ENCODE peak calls at places on chromosomes 4 and X, in nine cellular contexts. One of them, this sample, is unnamed.

GRCh38 chr4:138445098-138445497 is 202.9 kb upstream of the SLC7A11 start:
- DNase-seq in tibial artery: no peak
- DNase-seq in foreskin fibroblast: peak
- DNase-seq in AG04450: no peak
- DNase-seq in colonic mucosa: no peak
- DNase-seq in AG09309: peak
- DNase-seq in mammary epithelial cell: no peak
- DNase-seq in CD8-positive, alpha-beta T cell: no peak
- DNase-seq in type B pancreatic cell: no peak
- DNase-seq in this sample: no peak

GRCh38 chr4:16783119-16783518 is 115.3 kb downstream of the LDB2 start:
- DNase-seq in tibial artery: no peak
- DNase-seq in foreskin fibroblast: no peak
- DNase-seq in AG04450: no peak
- DNase-seq in colonic mucosa: no peak
- DNase-seq in AG09309: no peak
- DNase-seq in mammary epithelial cell: no peak
- DNase-seq in CD8-positive, alpha-beta T cell: no peak
- DNase-seq in type B pancreatic cell: no peak
- DNase-seq in this sample: no peak

GRCh38 chr4:54554339-54554990 is 103.3 kb upstream of the KIT start:
- DNase-seq in tibial artery: no peak
- DNase-seq in foreskin fibroblast: no peak
- DNase-seq in AG04450: no peak
- DNase-seq in colonic mucosa: no peak
- DNase-seq in AG09309: no peak
- DNase-seq in mammary epithelial cell: no peak
- DNase-seq in CD8-positive, alpha-beta T cell: no peak
- DNase-seq in type B pancreatic cell: no peak
- DNase-seq in this sample: no peak

GRCh38 chr4:182286035-182286434 is 42.8 kb downstream of the TENM3 start:
- DNase-seq in tibial artery: no peak
- DNase-seq in foreskin fibroblast: no peak
- DNase-seq in AG04450: no peak
- DNase-seq in colonic mucosa: no peak
- DNase-seq in AG09309: peak
- DNase-seq in mammary epithelial cell: peak
- DNase-seq in CD8-positive, alpha-beta T cell: no peak
- DNase-seq in type B pancreatic cell: no peak
- DNase-seq in this sample: no peak

GRCh38 chr4:72767903-72768817 is 199.1 kb upstream of the ADAMTS3 start:
- DNase-seq in tibial artery: no peak
- DNase-seq in foreskin fibroblast: peak
- DNase-seq in AG04450: peak
- DNase-seq in colonic mucosa: no peak
- DNase-seq in AG09309: peak
- DNase-seq in mammary epithelial cell: peak
- DNase-seq in CD8-positive, alpha-beta T cell: no peak
- DNase-seq in type B pancreatic cell: no peak
- DNase-seq in this sample: peak

GRCh38 chr4:55549888-55550287 is 3.2 kb upstream of the CLOCK start:
- DNase-seq in tibial artery: no peak
- DNase-seq in foreskin fibroblast: peak
- DNase-seq in AG04450: peak
- DNase-seq in colonic mucosa: no peak
- DNase-seq in AG09309: peak
- DNase-seq in mammary epithelial cell: peak
- DNase-seq in CD8-positive, alpha-beta T cell: no peak
- DNase-seq in type B pancreatic cell: no peak
- DNase-seq in this sample: no peak

GRCh38 chrX:140664939-140665338 is 44.6 kb upstream of the LINC00632 start:
- DNase-seq in tibial artery: no peak
- DNase-seq in foreskin fibroblast: no peak
- DNase-seq in AG04450: no peak
- DNase-seq in colonic mucosa: no peak
- DNase-seq in AG09309: no peak
- DNase-seq in mammary epithelial cell: peak
- DNase-seq in CD8-positive, alpha-beta T cell: no peak
- DNase-seq in type B pancreatic cell: no peak
- DNase-seq in this sample: no peak

GRCh38 chr4:109298279-109299010 is 4.0 kb downstream of the COL25A1 start:
- DNase-seq in tibial artery: no peak
- DNase-seq in foreskin fibroblast: no peak
- DNase-seq in AG04450: no peak
- DNase-seq in colonic mucosa: no peak
- DNase-seq in AG09309: no peak
- DNase-seq in mammary epithelial cell: no peak
- DNase-seq in CD8-positive, alpha-beta T cell: no peak
- DNase-seq in type B pancreatic cell: no peak
- DNase-seq in this sample: no peak

GRCh38 chrX:140766024-140766611 is 56.6 kb downstream of the LINC00632 start:
- DNase-seq in tibial artery: peak
- DNase-seq in foreskin fibroblast: no peak
- DNase-seq in AG04450: peak
- DNase-seq in colonic mucosa: peak
- DNase-seq in AG09309: no peak
- DNase-seq in mammary epithelial cell: peak
- DNase-seq in CD8-positive, alpha-beta T cell: peak
- DNase-seq in type B pancreatic cell: no peak
- DNase-seq in this sample: peak

GRCh38 chr4:28490669-28491068 is 1630.0 kb downstream of the STIM2 start:
- DNase-seq in tibial artery: no peak
- DNase-seq in foreskin fibroblast: no peak
- DNase-seq in AG04450: no peak
- DNase-seq in colonic mucosa: no peak
- DNase-seq in AG09309: no peak
- DNase-seq in mammary epithelial cell: peak
- DNase-seq in CD8-positive, alpha-beta T cell: no peak
- DNase-seq in type B pancreatic cell: no peak
- DNase-seq in this sample: no peak

GRCh38 chr4:110614981-110615365 is 7.9 kb downstream of the PITX2 start:
- DNase-seq in tibial artery: no peak
- DNase-seq in foreskin fibroblast: no peak
- DNase-seq in AG04450: no peak
- DNase-seq in colonic mucosa: no peak
- DNase-seq in AG09309: no peak
- DNase-seq in mammary epithelial cell: no peak
- DNase-seq in CD8-positive, alpha-beta T cell: no peak
- DNase-seq in type B pancreatic cell: no peak
- DNase-seq in this sample: no peak

GRCh38 chr4:119493419-119493818 is 135.2 kb downstream of the PDE5A start:
- DNase-seq in tibial artery: no peak
- DNase-seq in foreskin fibroblast: no peak
- DNase-seq in AG04450: no peak
- DNase-seq in colonic mucosa: no peak
- DNase-seq in AG09309: no peak
- DNase-seq in mammary epithelial cell: peak
- DNase-seq in CD8-positive, alpha-beta T cell: no peak
- DNase-seq in type B pancreatic cell: no peak
- DNase-seq in this sample: no peak

GRCh38 chr4:118981839-118982381 is 93.3 kb downstream of the SYNPO2 start:
- DNase-seq in tibial artery: peak
- DNase-seq in foreskin fibroblast: peak
- DNase-seq in AG04450: peak
- DNase-seq in colonic mucosa: peak
- DNase-seq in AG09309: peak
- DNase-seq in mammary epithelial cell: peak
- DNase-seq in CD8-positive, alpha-beta T cell: peak
- DNase-seq in type B pancreatic cell: no peak
- DNase-seq in this sample: peak

GRCh38 chr4:41358626-41359025 is 101.9 kb downstream of the UCHL1 start:
- DNase-seq in tibial artery: no peak
- DNase-seq in foreskin fibroblast: peak
- DNase-seq in AG04450: no peak
- DNase-seq in colonic mucosa: no peak
- DNase-seq in AG09309: no peak
- DNase-seq in mammary epithelial cell: no peak
- DNase-seq in CD8-positive, alpha-beta T cell: no peak
- DNase-seq in type B pancreatic cell: no peak
- DNase-seq in this sample: no peak

GRCh38 chrX:52923781-52924241 is 26.7 kb downstream of the FAM156B start:
- DNase-seq in tibial artery: no peak
- DNase-seq in foreskin fibroblast: no peak
- DNase-seq in AG04450: no peak
- DNase-seq in colonic mucosa: peak
- DNase-seq in AG09309: no peak
- DNase-seq in mammary epithelial cell: peak
- DNase-seq in CD8-positive, alpha-beta T cell: no peak
- DNase-seq in type B pancreatic cell: no peak
- DNase-seq in this sample: no peak

GRCh38 chr4:64756016-64756415 is 346.8 kb upstream of the TECRL start:
- DNase-seq in tibial artery: no peak
- DNase-seq in foreskin fibroblast: no peak
- DNase-seq in AG04450: no peak
- DNase-seq in colonic mucosa: no peak
- DNase-seq in AG09309: no peak
- DNase-seq in mammary epithelial cell: peak
- DNase-seq in CD8-positive, alpha-beta T cell: no peak
- DNase-seq in type B pancreatic cell: no peak
- DNase-seq in this sample: no peak

GRCh38 chrX:12702509-12703091 is 88.6 kb upstream of the PRPS2 start:
- DNase-seq in tibial artery: no peak
- DNase-seq in foreskin fibroblast: no peak
- DNase-seq in AG04450: no peak
- DNase-seq in colonic mucosa: no peak
- DNase-seq in AG09309: no peak
- DNase-seq in mammary epithelial cell: peak
- DNase-seq in CD8-positive, alpha-beta T cell: no peak
- DNase-seq in type B pancreatic cell: no peak
- DNase-seq in this sample: no peak

GRCh38 chrX:5876984-5877655 is 351.5 kb downstream of the NLGN4X start:
- DNase-seq in tibial artery: no peak
- DNase-seq in foreskin fibroblast: no peak
- DNase-seq in AG04450: no peak
- DNase-seq in colonic mucosa: no peak
- DNase-seq in AG09309: no peak
- DNase-seq in mammary epithelial cell: peak
- DNase-seq in CD8-positive, alpha-beta T cell: no peak
- DNase-seq in type B pancreatic cell: no peak
- DNase-seq in this sample: no peak

GRCh38 chr4:38803833-38804653 is 548 bp downstream of the TLR1 start:
- DNase-seq in tibial artery: no peak
- DNase-seq in foreskin fibroblast: no peak
- DNase-seq in AG04450: no peak
- DNase-seq in colonic mucosa: no peak
- DNase-seq in AG09309: no peak
- DNase-seq in mammary epithelial cell: no peak
- DNase-seq in CD8-positive, alpha-beta T cell: no peak
- DNase-seq in type B pancreatic cell: no peak
- DNase-seq in this sample: no peak

GRCh38 chrX:57227691-57228090 is 58.8 kb upstream of the FAAH2 start:
- DNase-seq in tibial artery: no peak
- DNase-seq in foreskin fibroblast: no peak
- DNase-seq in AG04450: no peak
- DNase-seq in colonic mucosa: no peak
- DNase-seq in AG09309: no peak
- DNase-seq in mammary epithelial cell: peak
- DNase-seq in CD8-positive, alpha-beta T cell: no peak
- DNase-seq in type B pancreatic cell: no peak
- DNase-seq in this sample: no peak

GRCh38 chr4:84495448-84496221 is 3.5 kb downstream of the NKX6-1 start:
- DNase-seq in tibial artery: no peak
- DNase-seq in foreskin fibroblast: no peak
- DNase-seq in AG04450: no peak
- DNase-seq in colonic mucosa: no peak
- DNase-seq in AG09309: no peak
- DNase-seq in mammary epithelial cell: no peak
- DNase-seq in CD8-positive, alpha-beta T cell: no peak
- DNase-seq in type B pancreatic cell: no peak
- DNase-seq in this sample: no peak
- TF ChIP-seq CTCF in tibial artery: no peak
- TF ChIP-seq CTCF in foreskin fibroblast: no peak
- TF ChIP-seq CTCF in AG04450: no peak
- TF ChIP-seq CTCF in colonic mucosa: no peak
- TF ChIP-seq CTCF in AG09309: no peak
- TF ChIP-seq CTCF in mammary epithelial cell: no peak
- TF ChIP-seq CTCF in CD8-positive, alpha-beta T cell: no peak
- TF ChIP-seq CTCF in type B pancreatic cell: no peak
- TF ChIP-seq CTCF in this sample: no peak

DNA sequence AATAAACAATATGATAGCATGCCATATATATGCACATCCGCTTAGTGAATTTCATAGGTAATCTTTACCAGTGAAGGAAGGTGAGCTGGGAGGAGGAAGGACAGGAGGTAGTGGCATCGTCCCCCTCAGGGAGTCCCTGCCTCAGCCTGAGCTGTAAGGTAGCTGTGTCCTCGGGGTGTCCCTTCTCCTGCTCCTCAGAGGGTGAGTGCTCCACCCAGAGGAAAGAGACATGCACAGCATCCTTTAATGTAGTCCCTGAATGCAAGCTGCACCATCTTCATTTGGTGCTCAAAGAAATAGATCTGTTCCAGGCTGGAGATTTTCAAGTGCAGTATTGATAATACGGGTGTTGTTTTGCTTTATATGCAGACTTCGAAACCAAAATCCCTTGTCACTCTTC is 330.4 kb upstream of the SFRP2 start:
- DNase-seq in tibial artery: no peak
- DNase-seq in foreskin fibroblast: peak
- DNase-seq in AG04450: no peak
- DNase-seq in colonic mucosa: no peak
- DNase-seq in AG09309: no peak
- DNase-seq in mammary epithelial cell: no peak
- DNase-seq in CD8-positive, alpha-beta T cell: no peak
- DNase-seq in type B pancreatic cell: no peak
- DNase-seq in this sample: no peak
- TF ChIP-seq CTCF in tibial artery: no peak
- TF ChIP-seq CTCF in foreskin fibroblast: no peak
- TF ChIP-seq CTCF in AG04450: no peak
- TF ChIP-seq CTCF in colonic mucosa: no peak
- TF ChIP-seq CTCF in AG09309: no peak
- TF ChIP-seq CTCF in mammary epithelial cell: peak
- TF ChIP-seq CTCF in CD8-positive, alpha-beta T cell: no peak
- TF ChIP-seq CTCF in type B pancreatic cell: no peak
- TF ChIP-seq CTCF in this sample: no peak

DNA sequence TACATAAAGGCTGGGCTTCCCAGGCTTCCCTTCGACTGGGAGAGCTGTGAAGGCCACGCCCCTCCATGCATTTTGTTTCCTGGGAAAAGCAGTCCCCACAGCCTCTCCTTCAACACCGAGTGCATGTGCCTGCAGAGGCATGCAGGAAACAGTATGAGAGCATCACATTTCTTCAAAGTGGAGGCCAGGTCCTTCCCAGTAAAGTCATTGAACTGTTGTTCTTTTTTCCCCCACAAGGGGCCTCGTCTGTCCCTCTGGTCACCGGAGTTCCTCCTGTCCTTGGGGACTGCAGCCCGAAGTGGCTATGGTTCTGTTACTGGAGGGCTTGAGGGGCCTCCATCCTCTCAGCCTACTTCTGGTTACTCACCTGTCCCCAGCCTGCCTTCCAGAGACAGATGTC is 56.0 kb downstream of the RAI2 start:
- DNase-seq in tibial artery: no peak
- DNase-seq in foreskin fibroblast: no peak
- DNase-seq in AG04450: no peak
- DNase-seq in colonic mucosa: no peak
- DNase-seq in AG09309: no peak
- DNase-seq in mammary epithelial cell: no peak
- DNase-seq in CD8-positive, alpha-beta T cell: no peak
- DNase-seq in type B pancreatic cell: no peak
- DNase-seq in this sample: no peak
- TF ChIP-seq CTCF in tibial artery: no peak
- TF ChIP-seq CTCF in foreskin fibroblast: no peak
- TF ChIP-seq CTCF in AG04450: no peak
- TF ChIP-seq CTCF in colonic mucosa: no peak
- TF ChIP-seq CTCF in AG09309: peak
- TF ChIP-seq CTCF in mammary epithelial cell: no peak
- TF ChIP-seq CTCF in CD8-positive, alpha-beta T cell: no peak
- TF ChIP-seq CTCF in type B pancreatic cell: peak
- TF ChIP-seq CTCF in this sample: no peak

GRCh38 chrX:93422693-93423092 is 250.7 kb downstream of the NAP1L3 start:
- DNase-seq in tibial artery: no peak
- DNase-seq in foreskin fibroblast: no peak
- DNase-seq in AG04450: no peak
- DNase-seq in colonic mucosa: peak
- DNase-seq in AG09309: no peak
- DNase-seq in mammary epithelial cell: peak
- DNase-seq in CD8-positive, alpha-beta T cell: no peak
- DNase-seq in type B pancreatic cell: no peak
- DNase-seq in this sample: no peak
- TF ChIP-seq CTCF in tibial artery: peak
- TF ChIP-seq CTCF in foreskin fibroblast: no peak
- TF ChIP-seq CTCF in AG04450: no peak
- TF ChIP-seq CTCF in colonic mucosa: peak
- TF ChIP-seq CTCF in AG09309: peak
- TF ChIP-seq CTCF in mammary epithelial cell: peak
- TF ChIP-seq CTCF in CD8-positive, alpha-beta T cell: no peak
- TF ChIP-seq CTCF in type B pancreatic cell: peak
- TF ChIP-seq CTCF in this sample: peak

This sample was measured in AG09319.